ENCODE peak calls at places on chromosome 21, in six cellular contexts. V, E, D, I, Y and A are unnamed samples. For H3K4me1, the result is how much of the 10 kb centered on the place peaks cover.

GRCh38 chr21:44795342-44795741 is 6.3 kb downstream of the UBE2G2 start:
- DNase-seq in E (no peak), I (no peak), D (no peak), V (no peak), Y (no peak), A (no peak)

GRCh38 chr21:44258056-44258725 is 3.5 kb downstream of the DNMT3L start:
- DNase-seq in V (no peak), E (no peak), D (no peak), I (no peak), Y (no peak), A (no peak)

GRCh38 chr21:45991606-45992301 is 10.2 kb downstream of the COL6A1 start:
- DNase-seq in Y (peak), E (no peak), D (no peak), V (peak), I (no peak), A (no peak)

GRCh38 chr21:17793675-17794123 is 25.5 kb downstream of the C21orf91 start:
- DNase-seq in I (no peak), D (peak), Y (no peak), V (no peak), E (no peak), A (no peak)

GRCh38 chr21:36052860-36053766 is 7.2 kb downstream of the SETD4 start:
- DNase-seq in D (no peak), E (no peak), Y (no peak), V (no peak), I (no peak), A (peak)

GRCh38 chr21:37087188-37087587 is 14.1 kb downstream of the TTC3 start:
- DNase-seq in Y (no peak), D (no peak), I (peak), V (no peak), E (peak), A (no peak)

GRCh38 chr21:44898011-44898493 is 22.6 kb downstream of the ITGB2 start:
- DNase-seq in E (no peak), Y (no peak), D (no peak), I (no peak), V (no peak), A (no peak)

GRCh38 chr21:8989261-8989882 is 1532.0 kb upstream of the TPTE start:
- DNase-seq in D (no peak), Y (no peak), I (no peak), E (no peak), V (no peak), A (no peak)

GRCh38 chr21:36412916-36413315 is 27.7 kb downstream of the CHAF1B start:
- DNase-seq in E (no peak), Y (no peak), V (no peak), D (no peak), I (no peak), A (no peak)

GRCh38 chr21:43880111-43880985 is 15.3 kb downstream of the AGPAT3 start:
- DNase-seq in Y (no peak), D (no peak), I (no peak), E (no peak), V (peak), A (peak)

GRCh38 chr21:21039624-21040023 is 41.4 kb downstream of the NCAM2 start:
- DNase-seq in V (no peak), E (no peak), I (no peak), Y (no peak), D (no peak), A (no peak)

GRCh38 chr21:45938453-45938755 is 43.2 kb upstream of the COL6A1 start:
- DNase-seq in Y (no peak), V (no peak), E (no peak), I (no peak), D (no peak), A (no peak)

GRCh38 chr21:46100426-46100825 is 2.5 kb downstream of the COL6A2 start:
- DNase-seq in V (no peak), E (no peak), Y (no peak), D (no peak), I (no peak), A (no peak)

GRCh38 chr21:43929217-43929971 is 64.4 kb downstream of the AGPAT3 start:
- DNase-seq in V (no peak), I (no peak), D (no peak), E (peak), Y (no peak), A (peak)

GRCh38 chr21:25416669-25417068 is 190.6 kb downstream of the MRPL39 start:
- DNase-seq in Y (no peak), I (no peak), V (no peak), D (no peak), E (no peak), A (no peak)

GRCh38 chr21:43609501-43610340 is 49.6 kb downstream of the HSF2BP start:
- DNase-seq in D (no peak), E (no peak), V (no peak), Y (no peak), I (no peak), A (peak)

GRCh38 chr21:45883090-45883489 is 98.5 kb upstream of the COL6A1 start:
- DNase-seq in D (no peak), E (no peak), V (no peak), I (no peak), Y (no peak), A (no peak)

GRCh38 chr21:20443558-20444155 is 554.6 kb upstream of the NCAM2 start:
- DNase-seq in I (peak), D (peak), Y (no peak), E (peak), V (no peak), A (no peak)

GRCh38 chr21:44337941-44338895 is 972 bp downstream of the CFAP410 start:
- DNase-seq in Y (peak), E (peak), V (peak), I (peak), D (peak), A (peak)

GRCh38 chr21:36839123-36839522 is 127.3 kb downstream of the HLCS start:
- DNase-seq in Y (no peak), I (no peak), D (no peak), E (no peak), V (no peak), A (no peak)

GRCh38 chr21:29308456-29308783 is 9.7 kb downstream of the BACH1 start:
- DNase-seq in V (no peak), I (no peak), Y (no peak), E (no peak), D (no peak), A (no peak)

GRCh38 chr21:29309703-29310102 is 11.0 kb downstream of the BACH1 start:
- DNase-seq in D (no peak), V (no peak), E (no peak), I (no peak), Y (no peak), A (no peak)

GRCh38 chr21:29315155-29315749 is 16.5 kb downstream of the BACH1 start:
- DNase-seq in I (no peak), D (no peak), E (peak), V (no peak), Y (no peak), A (no peak)

GRCh38 chr21:29313662-29314408 is 15.1 kb downstream of the BACH1 start:
- DNase-seq in E (no peak), I (no peak), V (no peak), D (no peak), Y (no peak), A (no peak)

GRCh38 chr21:29311802-29312201 is 13.1 kb downstream of the BACH1 start:
- DNase-seq in E (no peak), D (no peak), I (no peak), V (no peak), Y (no peak), A (no peak)
- H3K4me1 ChIP-seq in E (under half), D (under half), I (under half), V (under half), Y (under half), A (under half)

GRCh38 chr21:35036521-35037383 is 12.3 kb downstream of the RUNX1 start:
- DNase-seq in D (no peak), I (no peak), V (no peak), E (no peak), Y (no peak), A (no peak)

GRCh38 chr21:35035116-35035515 is 14.0 kb downstream of the RUNX1 start:
- DNase-seq in D (no peak), I (no peak), E (no peak), V (no peak), Y (no peak), A (no peak)

GRCh38 chr21:35037384-35038105 is 11.6 kb downstream of the RUNX1 start:
- DNase-seq in D (no peak), Y (no peak), V (no peak), I (no peak), E (no peak), A (no peak)

GRCh38 chr21:35034203-35034926 is 14.7 kb downstream of the RUNX1 start:
- DNase-seq in D (no peak), E (no peak), Y (no peak), I (no peak), V (no peak), A (no peak)

DNA sequence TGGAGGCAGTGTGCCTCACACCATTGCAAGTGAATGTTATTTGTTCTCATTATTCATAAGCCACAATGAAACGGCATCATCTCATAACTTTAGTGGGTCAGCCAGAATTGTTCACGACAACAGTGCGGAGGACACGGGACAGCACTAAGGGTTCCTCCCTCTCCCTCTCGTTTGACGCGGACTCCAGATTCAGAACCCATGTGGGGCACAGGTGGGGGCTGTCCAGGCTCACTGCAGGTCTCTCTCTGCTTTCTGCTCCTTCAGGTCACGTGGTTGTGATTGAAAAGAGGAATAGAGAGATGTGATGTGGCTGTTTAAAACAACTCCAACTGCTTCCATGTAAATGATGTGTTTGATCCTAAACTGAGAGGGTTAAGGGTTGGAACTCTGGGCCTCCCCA is 13.5 kb downstream of the RUNX1 start:
- DNase-seq in I (no peak), D (no peak), Y (no peak), V (no peak), E (no peak), A (no peak)
- H3K4me1 ChIP-seq in I (under half), D (under half), Y (half or more), V (under half), E (under half), A (under half)

GRCh38 chr21:15276243-15276642 is 211.4 kb upstream of the NRIP1 start:
- DNase-seq in V (no peak), I (no peak), E (no peak), Y (no peak), D (no peak), A (no peak)
- H3K4me1 ChIP-seq in V (under half), I (under half), E (under half), Y (under half), D (under half), A (under half)

GRCh38 chr21:39633770-39634181 is 21.0 kb downstream of the B3GALT5 start:
- DNase-seq in D (no peak), V (no peak), E (no peak), Y (no peak), I (no peak), A (no peak)
- H3K4me1 ChIP-seq in D (under half), V (under half), E (under half), Y (under half), I (under half), A (under half)

GRCh38 chr21:38300180-38300579 is 43.4 kb downstream of the KCNJ15 start:
- DNase-seq in Y (no peak), I (no peak), E (no peak), V (no peak), D (peak), A (no peak)
- H3K4me1 ChIP-seq in Y (under half), I (under half), E (under half), V (under half), D (under half), A (under half)

GRCh38 chr21:41712201-41712600 is 54.7 kb downstream of the RIPK4 start:
- DNase-seq in V (peak), E (peak), Y (no peak), I (no peak), D (no peak), A (no peak)

GRCh38 chr21:41712730-41713129 is 54.1 kb downstream of the RIPK4 start:
- DNase-seq in Y (no peak), I (no peak), D (no peak), V (peak), E (no peak), A (peak)

GRCh38 chr21:41711416-41712023 is 55.3 kb downstream of the RIPK4 start:
- DNase-seq in D (no peak), E (peak), Y (no peak), V (no peak), I (no peak), A (peak)

GRCh38 chr21:41715649-41716321 is 51.1 kb downstream of the RIPK4 start:
- DNase-seq in I (peak), E (peak), Y (no peak), V (peak), D (no peak), A (no peak)

GRCh38 chr21:41713495-41714281 is 53.2 kb downstream of the RIPK4 start:
- DNase-seq in D (no peak), E (no peak), Y (no peak), I (peak), V (peak), A (no peak)
- H3K4me1 ChIP-seq in D (under half), E (under half), Y (under half), I (half or more), V (under half), A (under half)

GRCh38 chr21:33396966-33397365 is 6.2 kb upstream of the IFNGR2 start:
- DNase-seq in Y (no peak), E (no peak), V (no peak), D (no peak), I (no peak), A (no peak)

GRCh38 chr21:33394260-33394659 is 9.0 kb upstream of the IFNGR2 start:
- DNase-seq in D (peak), Y (no peak), E (no peak), I (no peak), V (no peak), A (no peak)

GRCh38 chr21:33396436-33396835 is 6.8 kb upstream of the IFNGR2 start:
- DNase-seq in I (no peak), Y (no peak), E (no peak), D (no peak), V (no peak), A (no peak)

GRCh38 chr21:33393348-33393747 is 9.9 kb upstream of the IFNGR2 start:
- DNase-seq in Y (no peak), I (no peak), D (no peak), E (no peak), V (no peak), A (no peak)

DNA sequence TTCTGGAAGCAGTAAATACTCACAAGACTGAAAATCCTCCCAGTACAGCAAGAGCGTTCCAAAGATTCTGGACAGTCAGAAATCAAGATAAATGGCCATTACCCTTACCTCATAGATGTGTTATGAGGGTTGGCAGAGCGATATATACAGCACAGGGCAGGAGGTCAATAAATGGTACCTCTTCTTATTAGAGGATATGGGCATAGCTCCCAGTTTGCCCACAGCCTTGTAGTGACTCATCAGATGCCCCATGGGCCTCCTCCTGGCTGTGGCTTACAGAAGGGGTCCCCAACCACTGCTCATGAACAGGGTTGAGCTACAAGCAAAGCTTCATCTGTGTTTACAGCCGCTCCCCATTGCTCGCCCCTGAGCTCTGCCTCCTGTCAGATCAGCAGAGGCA is 7.3 kb upstream of the IFNGR2 start:
- DNase-seq in E (no peak), D (no peak), I (no peak), Y (no peak), V (no peak), A (no peak)
- H3K4me1 ChIP-seq in E (under half), D (under half), I (under half), Y (under half), V (under half), A (under half)

GRCh38 chr21:31176725-31177124 is 138.4 kb upstream of the KRTAP19-8 start:
- DNase-seq in Y (no peak), E (no peak), V (no peak), I (no peak), D (no peak), A (no peak)
- H3K4me1 ChIP-seq in Y (half or more), E (under half), V (under half), I (under half), D (under half), A (under half)